ENCODE peak calls at places on chromosomes 5 and 9, in six cellular contexts. N, L, Y, A, W and T are unnamed samples.

GRCh38 chr5:156479864-156480263 is 152.9 kb downstream of the SGCD start:
- DNase-seq in N (no peak), Y (no peak), L (no peak), A (no peak), W (no peak), T (peak; percentile 57)

GRCh38 chr9:21730899-21731298 is 71.5 kb upstream of the MTAP start:
- DNase-seq in A (no peak), N (no peak), L (no peak), W (no peak), Y (no peak), T (no peak)

GRCh38 chr5:78903936-78904335 is 81.2 kb downstream of the ARSB start:
- DNase-seq in Y (no peak), L (no peak), W (no peak), A (no peak), N (no peak), T (no peak)

GRCh38 chr5:157222506-157223230 is 42.0 kb downstream of the ITK start:
- DNase-seq in A (no peak), L (no peak), N (no peak), W (no peak), Y (no peak), T (no peak)

GRCh38 chr5:173371400-173371799 is 43.2 kb upstream of the STC2 start:
- DNase-seq in A (no peak), L (no peak), Y (no peak), N (no peak), W (no peak), T (no peak)

GRCh38 chr9:128091571-128091970 is 23.5 kb downstream of the SLC25A25 start:
- DNase-seq in W (no peak), N (no peak), Y (no peak), L (no peak), A (no peak), T (no peak)

GRCh38 chr5:60196382-60197113 is 303.0 kb upstream of the PDE4D start:
- DNase-seq in N (no peak), Y (no peak), A (no peak), L (no peak), W (no peak), T (no peak)

GRCh38 chr5:164202338-164202737 is 696.9 kb downstream of the MAT2B start:
- DNase-seq in N (no peak), A (no peak), Y (no peak), L (no peak), W (no peak), T (no peak)

GRCh38 chr5:112691341-112691685 is 46.4 kb upstream of the APC start:
- DNase-seq in L (no peak), Y (no peak), A (no peak), N (no peak), W (no peak), T (no peak)

DNA sequence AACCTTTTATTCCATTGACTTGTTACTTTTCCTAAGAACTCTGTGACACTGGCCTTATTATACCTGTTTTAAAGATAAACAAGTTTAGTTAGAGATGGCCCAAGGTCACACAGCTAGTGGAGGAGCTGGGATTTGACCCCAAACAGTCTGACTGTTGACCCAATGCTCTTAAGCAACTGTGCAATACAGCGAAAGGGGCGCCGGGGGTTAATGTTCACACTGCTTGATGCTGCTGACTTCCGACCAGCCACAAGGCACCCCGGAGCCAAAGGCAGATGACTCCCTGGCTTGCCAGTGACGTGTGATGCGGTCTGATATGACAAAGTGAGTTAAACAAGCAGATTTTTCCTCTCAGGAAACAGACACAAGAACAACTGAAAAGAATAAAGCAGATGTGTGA is 23.9 kb downstream of the PIK3R1 start:
- DNase-seq in L (peak; percentile 94), Y (peak; percentile 72), A (no peak), W (no peak), N (no peak), T (peak; percentile 59)
- H3K27ac ChIP-seq in L (peak overlapping the region; percentile 72), Y (peak overlapping the region; percentile 28), A (no peak overlapping the region), W (no peak overlapping the region), N (no peak overlapping the region), T (peak overlapping the region; percentile 81)

GRCh38 chr5:2357309-2357708 is 394.2 kb downstream of the IRX2 start:
- DNase-seq in L (no peak), W (no peak), N (no peak), A (no peak), Y (no peak), T (no peak)
- TF ChIP-seq GABPA in L (no peak), W (no peak), N (no peak), A (no peak), Y (no peak), T (no peak)

GRCh38 chr5:102811962-102812361 is 56.9 kb downstream of the PAM start:
- DNase-seq in A (no peak), W (no peak), Y (no peak), L (no peak), N (no peak), T (no peak)

GRCh38 chr5:102813740-102814139 is 58.6 kb downstream of the PAM start:
- DNase-seq in Y (no peak), L (no peak), A (no peak), W (no peak), N (no peak), T (no peak)

GRCh38 chr5:102809033-102809432 is 53.9 kb downstream of the PAM start:
- DNase-seq in A (no peak), Y (no peak), W (no peak), L (no peak), N (no peak), T (no peak)

GRCh38 chr5:102802704-102803458 is 47.8 kb downstream of the PAM start:
- DNase-seq in N (no peak), W (no peak), Y (no peak), A (no peak), L (no peak), T (peak; percentile 3)

GRCh38 chr5:102807878-102808502 is 52.9 kb downstream of the PAM start:
- DNase-seq in Y (peak; percentile 40), N (no peak), W (no peak), A (no peak), L (no peak), T (no peak)
- H3K27ac ChIP-seq in Y (peak overlapping the region; percentile 26), N (no peak overlapping the region), W (no peak overlapping the region), A (no peak overlapping the region), L (no peak overlapping the region), T (no peak overlapping the region)

GRCh38 chr9:79013715-79014610 is 557.8 kb upstream of the TLE4 start:
- DNase-seq in L (no peak), N (no peak), W (no peak), Y (no peak), A (no peak), T (no peak)
- TF ChIP-seq GABPA in L (no peak), N (no peak), W (no peak), Y (peak; percentile 35), A (no peak), T (no peak)

GRCh38 chr5:88515881-88516819 is 247.5 kb upstream of the TMEM161B start:
- DNase-seq in W (no peak), L (no peak), Y (no peak), N (no peak), A (no peak), T (no peak)

GRCh38 chr5:88524941-88525340 is 256.3 kb upstream of the TMEM161B start:
- DNase-seq in N (no peak), Y (no peak), W (no peak), L (no peak), A (no peak), T (no peak)

GRCh38 chr5:88518131-88519016 is 249.7 kb upstream of the TMEM161B start:
- DNase-seq in N (no peak), W (no peak), Y (no peak), A (no peak), L (no peak), T (no peak)

DNA sequence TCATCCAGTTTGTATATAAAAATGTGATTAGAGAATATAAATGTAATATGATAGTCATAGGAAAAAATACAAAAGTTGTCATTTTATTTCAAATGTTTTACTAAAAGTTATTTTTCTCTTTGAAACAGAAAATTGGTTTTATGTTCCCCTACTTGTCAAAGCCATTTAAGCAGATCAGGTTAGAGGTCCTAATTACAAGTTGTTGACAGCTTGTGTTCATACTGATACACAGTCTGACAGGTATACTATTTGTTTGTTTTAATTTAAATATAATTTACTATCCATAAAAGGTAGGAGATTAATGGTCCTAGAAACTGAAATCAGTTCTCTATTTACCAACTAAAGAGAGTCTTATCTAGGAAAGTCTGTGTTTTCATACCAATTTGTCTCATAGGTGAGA is 250.4 kb upstream of the TMEM161B start:
- DNase-seq in N (no peak), L (no peak), W (no peak), A (no peak), Y (no peak), T (no peak)
- H3K27ac ChIP-seq in N (no peak overlapping the region), L (no peak overlapping the region), W (no peak overlapping the region), A (no peak overlapping the region), Y (no peak overlapping the region), T (no peak overlapping the region)

DNA sequence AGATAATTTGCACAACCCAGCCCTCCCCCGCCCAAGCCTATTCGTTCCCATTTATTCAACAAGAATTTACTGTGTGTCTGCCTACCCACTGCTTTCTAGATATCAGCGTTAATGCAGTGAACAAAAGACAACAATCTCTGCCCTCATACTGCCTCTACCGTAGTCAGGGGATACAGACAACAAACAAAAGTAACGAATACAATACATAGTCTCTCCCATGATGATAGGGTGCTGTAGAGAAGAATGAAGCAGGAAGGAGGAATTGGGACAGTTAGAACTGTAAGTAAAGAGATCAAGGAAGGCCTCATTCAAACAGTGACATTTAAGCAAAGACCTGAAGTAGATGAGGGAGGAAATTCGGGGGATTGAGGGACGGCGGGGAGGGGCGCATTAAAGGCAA is 1.7 kb downstream of the GFM2 start:
- DNase-seq in Y (no peak), L (peak; percentile 48), N (no peak), W (no peak), A (no peak), T (no peak)
- TF ChIP-seq GABPA in Y (no peak), L (no peak), N (no peak), W (no peak), A (no peak), T (no peak)